ENCODE peak calls at places on chromosomes 12 and 14, in five cellular contexts. Z is cardiac muscle cell, Y is brain microvascular endothelial cell, S is foreskin keratinocyte, J is thyroid gland. O is an unnamed sample.

GRCh38 chr12:127191124-127191523 is 1075.8 kb upstream of the TMEM132C start:
- DNase-seq in Z (no peak), Y (no peak), S (peak), J (no peak), O (peak)

GRCh38 chr12:1533602-1534304 is 60.6 kb downstream of the FBXL14 start:
- DNase-seq in Z (no peak), Y (peak), S (no peak), J (no peak), O (no peak)

GRCh38 chr12:107248187-107248586 is 154.8 kb upstream of the CRY1 start:
- DNase-seq in Z (no peak), Y (no peak), S (no peak), J (no peak), O (no peak)

GRCh38 chr12:20624718-20625117 is 70.4 kb upstream of the SLCO1C1 start:
- DNase-seq in Z (peak), Y (peak), S (no peak), J (no peak), O (no peak)

GRCh38 chr12:4041191-4041885 is 168.1 kb upstream of the PARP11 start:
- DNase-seq in Z (no peak), Y (no peak), S (peak), J (no peak), O (no peak)

GRCh38 chr14:33103966-33104365 is 165.3 kb downstream of the NPAS3 start:
- DNase-seq in Z (no peak), Y (no peak), S (no peak), J (no peak), O (no peak)

GRCh38 chr14:57244103-57244502 is 24.6 kb downstream of the EXOC5 start:
- DNase-seq in Z (peak), Y (no peak), S (no peak), J (no peak), O (no peak)

GRCh38 chr12:102806592-102806991 is 110.5 kb downstream of the PAH start:
- DNase-seq in Z (no peak), Y (no peak), S (no peak), J (no peak), O (no peak)

GRCh38 chr12:85872497-85873091 is 1.5 kb upstream of the NTS start:
- DNase-seq in Z (peak), Y (peak), S (peak), J (no peak), O (peak)

GRCh38 chr12:121537814-121538698 is 42.8 kb downstream of the KDM2B start:
- DNase-seq in Z (no peak), Y (no peak), S (no peak), J (peak), O (no peak)

GRCh38 chr12:106282457-106283097 is 20.0 kb upstream of the TCP11L2 start:
- DNase-seq in Z (peak), Y (peak), S (peak), J (peak), O (peak)

GRCh38 chr14:65794674-65795279 is 382.2 kb downstream of the FUT8 start:
- DNase-seq in Z (no peak), Y (no peak), S (no peak), J (no peak), O (no peak)

GRCh38 chr12:24491968-24492367 is 456.9 kb downstream of the BCAT1 start:
- DNase-seq in Z (no peak), Y (no peak), S (no peak), J (no peak), O (no peak)

GRCh38 chr14:94938016-94938415 is 168.1 kb upstream of the GSC start:
- DNase-seq in Z (no peak), Y (no peak), S (no peak), J (no peak), O (no peak)

GRCh38 chr12:121823727-121824115 is 19.9 kb downstream of the SETD1B start:
- DNase-seq in Z (no peak), Y (no peak), S (no peak), J (no peak), O (no peak)

GRCh38 chr12:100554608-100555077 is 18.8 kb upstream of the GAS2L3 start:
- DNase-seq in Z (peak), Y (peak), S (peak), J (no peak), O (peak)

GRCh38 chr12:69844416-69844815 is 19.4 kb downstream of the MYRFL start:
- DNase-seq in Z (no peak), Y (no peak), S (no peak), J (no peak), O (no peak)

GRCh38 chr12:93722757-93723567 is 45.8 kb downstream of the CRADD start:
- DNase-seq in Z (no peak), Y (no peak), S (peak), J (no peak), O (peak)

GRCh38 chr14:80850197-80850814 is 91.2 kb downstream of the CEP128 start:
- DNase-seq in Z (peak), Y (no peak), S (peak), J (no peak), O (peak)

GRCh38 chr12:132154941-132155770 is 10.9 kb downstream of the NOC4L start:
- DNase-seq in Z (peak), Y (no peak), S (no peak), J (no peak), O (no peak)

GRCh38 chr12:132153501-132154340 is 9.5 kb downstream of the NOC4L start:
- DNase-seq in Z (peak), Y (peak), S (peak), J (peak), O (peak)

GRCh38 chr12:132156145-132156709 is 12.0 kb downstream of the NOC4L start:
- DNase-seq in Z (no peak), Y (no peak), S (no peak), J (no peak), O (no peak)

GRCh38 chr12:132152921-132153321 is 8.7 kb downstream of the NOC4L start:
- DNase-seq in Z (no peak), Y (no peak), S (no peak), J (no peak), O (no peak)

DNA sequence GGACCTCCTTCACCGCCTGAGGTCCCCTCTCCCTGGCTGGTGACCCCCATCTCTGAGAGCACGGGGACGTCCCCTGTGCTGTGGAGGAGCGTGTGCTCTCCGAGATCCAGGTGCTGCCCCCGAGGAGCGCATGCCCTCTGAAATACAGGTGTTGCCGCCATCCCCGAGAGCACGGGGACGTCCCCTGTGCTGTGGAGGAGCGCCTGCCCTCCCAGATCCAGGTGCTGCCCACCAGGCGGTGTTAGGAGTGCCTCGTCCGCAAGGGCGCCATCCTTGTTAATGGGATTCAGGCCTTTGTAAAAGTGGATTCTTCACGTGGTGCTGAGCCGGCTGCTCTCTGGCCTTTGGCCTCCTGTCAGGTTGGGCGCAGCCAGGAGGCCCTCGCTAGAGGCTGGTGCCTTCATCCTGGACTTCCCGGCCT is 10.1 kb downstream of the NOC4L start:
- DNase-seq in Z (no peak), Y (no peak), S (no peak), J (no peak), O (no peak)
- TF ChIP-seq CTCF in Z (no peak), Y (no peak), S (no peak), J (no peak), O (no peak)

GRCh38 chr12:124352839-124353238 is 57.9 kb downstream of the RFLNA start:
- DNase-seq in Z (peak), Y (peak), S (no peak), J (no peak), O (no peak)

GRCh38 chr12:124352257-124352656 is 57.4 kb downstream of the RFLNA start:
- DNase-seq in Z (no peak), Y (no peak), S (no peak), J (no peak), O (no peak)

GRCh38 chr12:124356221-124356620 is 61.3 kb downstream of the RFLNA start:
- DNase-seq in Z (no peak), Y (no peak), S (no peak), J (no peak), O (no peak)

GRCh38 chr12:124351422-124351821 is 56.5 kb downstream of the RFLNA start:
- DNase-seq in Z (no peak), Y (no peak), S (no peak), J (no peak), O (no peak)

GRCh38 chr12:124354400-124354799 is 59.5 kb downstream of the RFLNA start:
- DNase-seq in Z (no peak), Y (no peak), S (no peak), J (no peak), O (no peak)
- H3K27ac ChIP-seq in Z (no peak), Y (no peak), S (no peak), J (no peak), O (peak)

GRCh38 chr14:60720962-60721330 is 3.2 kb downstream of the SIX4 start:
- DNase-seq in Z (no peak), Y (no peak), S (peak), J (no peak), O (no peak)

GRCh38 chr14:60722163-60722835 is 1.9 kb downstream of the SIX4 start:
- DNase-seq in Z (peak), Y (peak), S (peak), J (peak), O (peak)

GRCh38 chr14:60720391-60720790 is 3.8 kb downstream of the SIX4 start:
- DNase-seq in Z (no peak), Y (no peak), S (no peak), J (no peak), O (no peak)

GRCh38 chr14:60722836-60723217 is 1.3 kb downstream of the SIX4 start:
- DNase-seq in Z (peak), Y (no peak), S (no peak), J (peak), O (peak)

GRCh38 chr14:60721331-60722162 is 2.6 kb downstream of the SIX4 start:
- DNase-seq in Z (peak), Y (peak), S (peak), J (peak), O (peak)
- TF ChIP-seq CTCF in Z (peak), Y (peak), S (peak), J (peak), O (peak)

DNA sequence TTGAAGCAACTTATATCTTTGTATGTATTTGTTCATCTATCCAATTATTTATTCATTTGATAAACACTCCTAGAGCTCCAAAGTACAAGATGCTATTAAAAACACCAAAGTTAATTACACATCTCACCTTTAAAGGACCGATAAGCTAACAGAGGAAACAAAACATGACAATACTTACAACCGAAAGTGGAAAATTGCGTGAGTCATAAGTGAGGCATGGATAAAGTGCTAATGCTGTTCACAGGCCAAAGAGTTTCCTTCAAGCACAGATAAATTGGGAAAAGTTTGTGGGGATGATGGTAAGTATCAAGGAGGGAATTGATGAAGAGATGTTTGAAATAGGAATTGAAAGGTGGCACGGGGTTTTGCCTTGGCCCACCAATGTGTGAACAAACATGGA is 172.8 kb upstream of the KITLG start:
- DNase-seq in Z (peak), Y (peak), S (peak), J (no peak), O (peak)
- H3K27ac ChIP-seq in Z (no peak), Y (no peak), S (no peak), J (no peak), O (no peak)

DNA sequence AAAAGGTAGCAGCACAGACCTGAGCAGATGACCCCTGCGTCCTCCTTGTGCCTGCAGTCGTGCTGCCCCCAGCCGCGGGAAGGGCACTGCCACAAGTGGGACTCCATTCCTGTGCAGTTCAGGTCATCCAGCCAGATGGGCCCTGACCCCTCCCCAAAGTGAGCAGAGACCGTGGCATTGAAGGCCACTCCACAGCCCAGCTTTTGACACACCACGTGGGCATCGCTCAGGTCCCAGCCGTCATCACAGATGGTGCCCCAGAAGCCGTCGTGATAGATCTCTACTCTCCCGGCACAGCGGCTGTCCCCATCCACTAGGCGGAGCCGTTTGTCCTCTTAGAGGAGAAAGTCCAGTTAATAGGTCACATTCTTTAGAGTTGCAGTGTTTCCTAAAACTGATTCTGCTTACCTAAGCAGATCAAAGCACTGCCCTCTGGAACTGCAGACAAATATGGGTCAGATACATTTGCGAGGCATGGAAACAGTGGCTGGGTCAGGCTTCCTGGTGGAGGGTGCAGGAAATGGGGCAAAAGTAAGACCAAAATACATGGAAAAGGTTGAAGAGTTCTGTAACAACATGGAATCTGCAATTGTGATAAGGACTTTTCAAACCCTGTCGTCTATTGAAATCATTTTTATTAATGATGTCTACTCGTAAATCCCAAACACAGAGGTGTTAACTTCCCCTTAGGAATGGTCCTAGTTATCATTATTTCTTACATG is 69.4 kb downstream of the CD163L1 start:
- DNase-seq in Z (peak), Y (peak), S (no peak), J (peak), O (peak)
- TF ChIP-seq CTCF in Z (peak), Y (peak), S (peak), J (no peak), O (peak)

GRCh38 chr14:70917633-70918032 is 10.4 kb downstream of the PCNX1 start:
- DNase-seq in Z (no peak), Y (no peak), S (no peak), J (no peak), O (no peak)

GRCh38 chr14:70915415-70915814 is 8.2 kb downstream of the PCNX1 start:
- DNase-seq in Z (no peak), Y (no peak), S (no peak), J (no peak), O (no peak)

GRCh38 chr14:70919774-70920173 is 12.5 kb downstream of the PCNX1 start:
- DNase-seq in Z (peak), Y (peak), S (no peak), J (peak), O (no peak)

GRCh38 chr14:70916776-70917175 is 9.5 kb downstream of the PCNX1 start:
- DNase-seq in Z (no peak), Y (no peak), S (no peak), J (no peak), O (no peak)

GRCh38 chr14:70916300-70916699 is 9.0 kb downstream of the PCNX1 start:
- DNase-seq in Z (no peak), Y (no peak), S (no peak), J (no peak), O (no peak)
- H3K27ac ChIP-seq in Z (no peak), Y (no peak), S (no peak), J (no peak), O (no peak)

DNA sequence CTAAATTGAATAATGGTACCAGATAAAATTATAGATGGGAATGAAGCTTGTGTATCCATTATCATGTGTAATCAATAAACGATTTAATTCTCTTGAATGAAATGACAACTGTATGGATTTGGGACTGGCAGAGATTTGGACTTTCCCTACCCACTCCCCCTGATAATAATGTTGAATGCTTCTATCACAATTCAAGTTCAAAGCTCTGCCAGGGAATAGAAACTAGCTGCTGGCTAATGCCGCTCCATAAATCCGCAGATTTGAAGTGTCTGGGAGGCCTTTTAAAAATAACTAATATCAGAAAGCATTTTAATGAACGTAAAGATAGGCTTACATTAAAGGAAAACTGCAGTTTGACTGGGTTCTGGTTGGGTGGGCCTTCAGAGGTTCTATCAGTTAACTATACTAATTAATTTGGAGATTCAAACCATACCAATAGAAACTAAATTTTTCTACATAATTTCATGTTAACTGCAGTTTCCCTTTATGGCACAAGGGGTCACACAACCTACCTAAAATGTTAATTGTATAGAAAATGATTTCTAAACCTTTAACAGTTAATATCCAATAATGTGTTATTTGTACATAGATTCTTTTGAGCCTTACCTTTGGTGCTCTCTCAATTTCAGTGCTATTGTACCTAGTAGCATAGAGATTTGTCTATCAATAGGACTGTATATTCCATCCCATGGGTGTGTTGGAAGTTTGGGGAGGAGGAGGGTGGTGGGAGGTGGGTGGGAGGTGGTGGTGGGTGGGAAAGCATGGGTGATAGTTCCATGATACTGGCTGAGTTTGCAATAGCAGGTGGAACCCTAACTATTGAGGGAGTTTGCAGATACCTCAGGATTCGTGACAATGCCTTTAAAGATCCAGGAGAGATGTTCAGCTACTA is 4.9 kb downstream of the HNRNPA1 start:
- DNase-seq in Z (no peak), Y (no peak), S (no peak), J (no peak), O (no peak)
- TF ChIP-seq CTCF in Z (peak), Y (peak), S (peak), J (peak), O (peak)

O was measured in RWPE1.